ENCODE peak calls at places on chromosome 16, in four cellular contexts. J is K562, X is IMR-90, Z is GM12878. G is an unnamed sample.

GRCh38 chr16:62225675-62226074 is 189.4 kb upstream of the CDH8 start:
- DNase-seq in J (peak), X (no peak), Z (peak), G (peak)

GRCh38 chr16:74724820-74725549 is 24.3 kb upstream of the MLKL start:
- DNase-seq in J (no peak), X (peak), Z (no peak), G (no peak)

GRCh38 chr16:77223184-77223583 is 24.0 kb downstream of the SYCE1L start:
- DNase-seq in J (peak), X (no peak), Z (no peak), G (peak)

GRCh38 chr16:68155425-68155824 is 70.3 kb downstream of the NFATC3 start:
- DNase-seq in J (no peak), X (no peak), Z (no peak), G (no peak)

GRCh38 chr16:9438991-9439390 is 347.5 kb downstream of the HAPSTR1 start:
- DNase-seq in J (no peak), X (no peak), Z (no peak), G (no peak)

GRCh38 chr16:83068686-83069085 is 441.9 kb downstream of the CDH13 start:
- DNase-seq in J (no peak), X (peak), Z (no peak), G (no peak)

GRCh38 chr16:88570691-88571092 is 489 bp downstream of the ZC3H18 start:
- DNase-seq in J (peak), X (no peak), Z (no peak), G (no peak)

GRCh38 chr16:28504707-28505404 is 1.8 kb downstream of the IL27 start:
- DNase-seq in J (no peak), X (no peak), Z (no peak), G (no peak)

GRCh38 chr16:58515871-58516767 is 802 bp downstream of the SETD6 start:
- DNase-seq in J (peak), X (no peak), Z (no peak), G (no peak)

GRCh38 chr16:31528726-31529397 is 1.2 kb downstream of the AHSP start:
- DNase-seq in J (no peak), X (peak), Z (no peak), G (no peak)

GRCh38 chr16:47358816-47359215 is 102.0 kb downstream of the ITFG1 start:
- DNase-seq in J (no peak), X (peak), Z (no peak), G (no peak)
- TF ChIP-seq CHD1 in J (no peak), X (no peak), Z (no peak), G (no peak)

DNA sequence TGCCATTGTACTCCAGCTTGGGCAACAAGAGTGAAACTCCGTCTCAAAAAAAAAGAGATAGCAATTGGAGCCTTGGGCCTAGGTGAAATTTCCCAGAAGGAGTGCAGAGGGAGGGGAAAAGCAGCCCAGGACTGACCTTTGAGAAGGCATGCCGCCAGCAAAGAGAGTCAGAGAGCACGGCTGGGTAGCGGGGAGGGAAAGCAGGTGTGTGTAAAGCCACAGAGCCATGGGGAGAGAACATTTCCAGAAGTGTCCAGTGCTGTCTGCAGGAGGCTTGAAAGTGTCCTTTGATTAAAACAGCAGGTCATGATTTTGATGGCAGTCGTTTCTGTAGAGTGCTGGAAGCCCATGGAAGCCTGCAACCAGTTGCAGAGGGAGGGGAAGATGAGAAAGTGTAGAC is 8.1 kb downstream of the C16orf54 start:
- DNase-seq in J (no peak), X (no peak), Z (no peak), G (no peak)
- TF ChIP-seq CHD1 in J (no peak), X (no peak), Z (no peak), G (no peak)

GRCh38 chr16:85296859-85297698 is 184.8 kb upstream of the CIBAR2 start:
- DNase-seq in J (peak), X (no peak), Z (no peak), G (peak)
- TF ChIP-seq CHD1 in J (no peak), X (no peak), Z (no peak), G (no peak)

GRCh38 chr16:6777624-6778023 is 555.0 kb upstream of the RBFOX1 start:
- DNase-seq in J (no peak), X (no peak), Z (no peak), G (no peak)
- TF ChIP-seq CHD1 in J (no peak), X (no peak), Z (no peak), G (no peak)